ENCODE peak calls at places on chromosomes 5 and 9, in five cellular contexts. V is astrocyte of the cerebellum, J is mesenchymal stem cell, T is IMR-90, H is fibroblast of villous mesenchyme. Z is an unnamed sample.

GRCh38 chr9:35095175-35095574 is 1.2 kb downstream of the PIGO start:
- DNase-seq in J (no peak), T (no peak), V (no peak), H (no peak), Z (no peak)

GRCh38 chr9:137460363-137461315 is 1.5 kb upstream of the NSMF start:
- DNase-seq in V (no peak), J (no peak), T (no peak), H (no peak), Z (no peak)

GRCh38 chr9:2494571-2494970 is 127.0 kb upstream of the VLDLR start:
- DNase-seq in J (peak; percentile 57), V (peak; percentile 59), H (peak; percentile 86), T (peak; percentile 88), Z (peak; percentile 25)

GRCh38 chr9:37220971-37221370 is 100.6 kb downstream of the ZCCHC7 start:
- DNase-seq in V (no peak), T (peak; percentile 46), J (no peak), H (peak; percentile 14), Z (no peak)

GRCh38 chr5:53095222-53095621 is 14.3 kb downstream of the MOCS2 start:
- DNase-seq in H (no peak), V (no peak), T (no peak), J (no peak), Z (no peak)

GRCh38 chr5:9545959-9546851 is at the start of gene SEMA5A:
- DNase-seq in J (peak; percentile 79), V (no peak), T (peak; percentile 66), H (peak; percentile 81), Z (no peak)

GRCh38 chr9:112870556-112870955 is 20.1 kb downstream of the SLC46A2 start:
- DNase-seq in T (no peak), H (no peak), V (no peak), J (no peak), Z (no peak)

GRCh38 chr5:117568622-117569021 is 994.0 kb upstream of the SEMA6A start:
- DNase-seq in H (no peak), T (no peak), J (no peak), V (no peak), Z (no peak)

GRCh38 chr9:131395027-131395744 is 1.3 kb downstream of the PRRC2B start:
- DNase-seq in T (no peak), J (peak; percentile 65), V (no peak), H (peak; percentile 44), Z (no peak)

GRCh38 chr9:107487521-107488399 is 1.8 kb downstream of the KLF4 start:
- DNase-seq in J (peak; percentile 62), V (peak; percentile 18), T (no peak), H (peak; percentile 65), Z (no peak)

GRCh38 chr5:6827815-6828214 is 114.6 kb downstream of the TENT4A start:
- DNase-seq in T (no peak), J (no peak), H (no peak), V (no peak), Z (no peak)

GRCh38 chr9:93183663-93184438 is at the start of gene WNK2:
- DNase-seq in V (no peak), J (no peak), H (no peak), T (no peak), Z (no peak)

GRCh38 chr9:92044945-92045344 is 70.3 kb downstream of the SPTLC1 start:
- DNase-seq in J (no peak), T (no peak), H (no peak), V (no peak), Z (no peak)

GRCh38 chr9:88041447-88041846 is 67.1 kb upstream of the CDK20 start:
- DNase-seq in V (no peak), T (peak; percentile 22), J (peak; percentile 19), H (peak; percentile 30), Z (no peak)

GRCh38 chr9:96006296-96006890 is 130.9 kb downstream of the ERCC6L2 start:
- DNase-seq in H (no peak), T (no peak), J (no peak), V (no peak), Z (no peak)

GRCh38 chr5:173327084-173327947 is 898 bp downstream of the STC2 start:
- DNase-seq in T (peak; percentile 58), V (no peak), J (peak; percentile 77), H (peak; percentile 73), Z (no peak)

GRCh38 chr5:146111409-146111808 is 6.0 kb upstream of the PLAC8L1 start:
- DNase-seq in J (no peak), T (no peak), H (no peak), V (no peak), Z (no peak)

GRCh38 chr5:10635861-10636350 is 72.0 kb downstream of the ANKRD33B start:
- DNase-seq in T (no peak), H (no peak), V (no peak), J (no peak), Z (no peak)

GRCh38 chr5:1706021-1706420 is 93.6 kb downstream of the MRPL36 start:
- DNase-seq in H (no peak), V (no peak), T (no peak), J (no peak), Z (no peak)

GRCh38 chr5:54217826-54218503 is 92.4 kb downstream of the ARL15 start:
- DNase-seq in V (peak; percentile 74), T (peak; percentile 82), J (peak; percentile 75), H (peak; percentile 83), Z (peak; percentile 36)

GRCh38 chr5:132327278-132327959 is 33.2 kb downstream of the SLC22A4 start:
- DNase-seq in V (peak; percentile 11), H (peak; percentile 30), J (no peak), T (peak; percentile 18), Z (no peak)

GRCh38 chr9:96453625-96454024 is 3.7 kb downstream of the HABP4 start:
- DNase-seq in H (no peak), T (peak; percentile 47), J (peak; percentile 40), V (peak; percentile 53), Z (no peak)

GRCh38 chr5:9894571-9895304 is 264.6 kb upstream of the TAS2R1 start:
- DNase-seq in J (no peak), H (no peak), V (no peak), T (no peak), Z (no peak)

GRCh38 chr9:77556396-77556795 is 91.7 kb downstream of the GNA14 start:
- DNase-seq in V (no peak), T (no peak), J (no peak), H (no peak), Z (no peak)

GRCh38 chr5:13566903-13567339 is 377.6 kb downstream of the DNAH5 start:
- DNase-seq in J (peak; percentile 9), H (peak; percentile 13), V (peak; percentile 2), T (peak; percentile 87), Z (peak; percentile 75)

GRCh38 chr9:79764377-79764776 is 192.6 kb downstream of the TLE4 start:
- DNase-seq in V (peak; percentile 99), H (peak; percentile 84), T (peak; percentile 98), J (peak; percentile 92), Z (peak; percentile 79)

GRCh38 chr5:150374651-150375050 is 17.2 kb downstream of the TCOF1 start:
- DNase-seq in H (no peak), J (no peak), V (no peak), T (no peak), Z (no peak)

GRCh38 chr5:150376799-150377771 is 19.6 kb downstream of the TCOF1 start:
- DNase-seq in J (peak; percentile 77), V (peak; percentile 35), T (peak; percentile 84), H (peak; percentile 46), Z (peak; percentile 13)

GRCh38 chr5:150368526-150368925 is 11.0 kb downstream of the TCOF1 start:
- DNase-seq in J (no peak), H (no peak), V (no peak), T (no peak), Z (no peak)

GRCh38 chr5:150377964-150378694 is 20.6 kb downstream of the TCOF1 start:
- DNase-seq in T (peak; percentile 99), J (peak; percentile 98), H (peak; percentile 99), V (peak; percentile 64), Z (peak; percentile 83)

GRCh38 chr5:150372626-150373025 is 15.1 kb downstream of the TCOF1 start:
- DNase-seq in T (no peak), J (no peak), H (no peak), V (no peak), Z (no peak)
- H3K4me3 ChIP-seq in T (no peak overlapping the region), J (no peak overlapping the region), H (no peak overlapping the region), V (no peak overlapping the region), Z (no peak overlapping the region)

GRCh38 chr9:134377976-134378375 is 51.7 kb downstream of the RXRA start:
- DNase-seq in V (no peak), T (no peak), H (no peak), J (no peak), Z (no peak)

GRCh38 chr9:134378901-134379338 is 52.7 kb downstream of the RXRA start:
- DNase-seq in T (peak; percentile 44), J (peak; percentile 41), V (no peak), H (peak; percentile 41), Z (no peak)

GRCh38 chr9:134381262-134381661 is 55.0 kb downstream of the RXRA start:
- DNase-seq in J (no peak), V (no peak), T (no peak), H (no peak), Z (no peak)

GRCh38 chr9:134381671-134382505 is 55.6 kb downstream of the RXRA start:
- DNase-seq in H (no peak), V (no peak), T (no peak), J (no peak), Z (no peak)

GRCh38 chr9:134379774-134380431 is 53.6 kb downstream of the RXRA start:
- DNase-seq in V (no peak), J (no peak), H (no peak), T (no peak), Z (no peak)
- H3K4me3 ChIP-seq in V (no peak overlapping the region), J (no peak overlapping the region), H (no peak overlapping the region), T (no peak overlapping the region), Z (no peak overlapping the region)

GRCh38 chr5:164303646-164304225 is 798.3 kb downstream of the MAT2B start:
- DNase-seq in H (no peak), J (peak; percentile 19), V (no peak), T (no peak), Z (no peak)

GRCh38 chr5:164300295-164300694 is 794.9 kb downstream of the MAT2B start:
- DNase-seq in H (no peak), J (no peak), V (no peak), T (no peak), Z (no peak)

GRCh38 chr5:164301708-164302107 is 796.3 kb downstream of the MAT2B start:
- DNase-seq in H (no peak), V (no peak), T (no peak), J (no peak), Z (no peak)

GRCh38 chr5:164301136-164301535 is 795.7 kb downstream of the MAT2B start:
- DNase-seq in H (no peak), T (no peak), J (no peak), V (no peak), Z (no peak)

DNA sequence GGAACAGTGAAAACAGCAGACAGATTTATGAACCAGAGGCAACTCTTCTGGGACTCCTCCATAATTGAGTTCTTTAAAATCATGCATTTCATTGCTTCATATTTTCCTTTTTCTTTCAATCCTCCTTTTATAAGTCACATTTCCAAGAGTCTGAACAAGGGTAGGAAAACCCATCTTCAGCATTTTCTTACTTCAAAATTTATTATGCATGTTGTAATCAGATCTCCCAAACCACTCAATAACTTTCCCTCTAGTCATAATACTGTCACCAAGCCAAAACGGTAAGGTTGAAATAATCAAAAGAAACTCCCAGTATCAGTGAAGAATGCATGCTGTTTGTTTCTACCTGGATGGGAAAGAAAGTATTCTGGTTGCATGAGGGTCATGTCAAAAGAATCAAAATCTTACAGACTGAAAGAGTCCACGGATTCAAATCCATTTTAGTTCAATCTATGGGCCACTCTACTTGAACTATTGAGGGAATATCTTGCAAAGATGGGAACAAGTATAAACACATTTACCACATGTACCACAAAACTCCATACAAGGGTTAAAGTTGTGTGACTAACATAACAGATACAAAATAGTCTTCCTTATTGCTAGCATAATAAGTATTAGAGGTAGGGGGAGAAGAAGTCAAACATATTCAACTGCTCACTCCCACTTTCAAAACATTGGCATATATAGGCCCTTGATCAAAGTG is 797.3 kb downstream of the MAT2B start:
- DNase-seq in J (peak; percentile 61), H (no peak), T (peak; percentile 42), V (peak; percentile 44), Z (peak; percentile 24)
- H3K4me3 ChIP-seq in J (peak overlapping the region; percentile 13), H (no peak overlapping the region), T (no peak overlapping the region), V (no peak overlapping the region), Z (no peak overlapping the region)

GRCh38 chr5:157860898-157861894 is 2.3 kb upstream of the CLINT1 start:
- DNase-seq in J (no peak), H (no peak), V (no peak), T (no peak), Z (no peak)
- H3K4me3 ChIP-seq in J (no peak overlapping the region), H (no peak overlapping the region), V (no peak overlapping the region), T (no peak overlapping the region), Z (no peak overlapping the region)